ENCODE peak calls at places on chromosome 15, in four cellular contexts. O, T, U and N are unnamed samples.

GRCh38 chr15:59662260-59662659 is 4.9 kb upstream of the GTF2A2 start:
- DNase-seq in T (no peak), O (peak), U (no peak), N (no peak)

GRCh38 chr15:65189102-65189740 is 4.1 kb upstream of the CLPX start:
- DNase-seq in T (peak), O (peak), U (peak), N (no peak)

GRCh38 chr15:68113751-68114150 is 59.6 kb downstream of the PIAS1 start:
- DNase-seq in U (no peak), T (no peak), O (no peak), N (no peak)

GRCh38 chr15:58932791-58933310 is 628 bp downstream of the SLTM start:
- DNase-seq in U (no peak), O (no peak), T (no peak), N (no peak)

GRCh38 chr15:44427756-44428724 is 611 bp downstream of the CTDSPL2 start:
- DNase-seq in O (peak), T (peak), U (peak), N (peak)

GRCh38 chr15:96029172-96029571 is 301.3 kb upstream of the NR2F2 start:
- DNase-seq in T (no peak), O (no peak), U (no peak), N (no peak)

GRCh38 chr15:25800761-25801515 is 62.2 kb downstream of the ATP10A start:
- DNase-seq in O (no peak), T (no peak), U (no peak), N (no peak)

GRCh38 chr15:77634266-77634962 is 1.7 kb upstream of the LINGO1 start:
- DNase-seq in T (peak), U (peak), O (peak), N (no peak)

GRCh38 chr15:97904196-97904572 is 56.3 kb upstream of the ARRDC4 start:
- DNase-seq in U (peak), T (peak), O (peak), N (peak)

GRCh38 chr15:39511915-39512260 is 69.0 kb upstream of the THBS1 start:
- DNase-seq in O (peak), U (no peak), T (peak), N (no peak)

GRCh38 chr15:53072077-53072476 is 281.9 kb upstream of the ONECUT1 start:
- DNase-seq in U (peak), O (peak), T (peak), N (peak)

GRCh38 chr15:29348308-29348914 is 78.8 kb upstream of the NSMCE3 start:
- DNase-seq in T (no peak), O (no peak), U (no peak), N (no peak)

GRCh38 chr15:50906954-50907865 is 1.3 kb upstream of the AP4E1 start:
- DNase-seq in T (peak), O (no peak), U (peak), N (no peak)

GRCh38 chr15:68315035-68315434 is 37.5 kb downstream of the FEM1B start:
- DNase-seq in O (no peak), U (no peak), T (no peak), N (no peak)

GRCh38 chr15:27990411-27991338 is 108.4 kb downstream of the OCA2 start:
- DNase-seq in U (no peak), T (no peak), O (no peak), N (no peak)

GRCh38 chr15:51382787-51383186 is 41.3 kb downstream of the GLDN start:
- DNase-seq in U (peak), O (peak), T (peak), N (no peak)

GRCh38 chr15:81400640-81401236 is 26.7 kb upstream of the TMC3 start:
- DNase-seq in U (peak), O (peak), T (peak), N (peak)

GRCh38 chr15:95765161-95765560 is 565.3 kb upstream of the NR2F2 start:
- DNase-seq in T (no peak), O (no peak), U (no peak), N (no peak)

GRCh38 chr15:61243984-61244593 is 15.0 kb upstream of the RORA start:
- DNase-seq in O (peak), U (no peak), T (no peak), N (no peak)

GRCh38 chr15:70113304-70113700 is 15.6 kb upstream of the TLE3 start:
- DNase-seq in O (no peak), T (no peak), U (no peak), N (no peak)

GRCh38 chr15:79366691-79367090 is 55.8 kb downstream of the TMED3 start:
- DNase-seq in T (no peak), U (no peak), O (no peak), N (no peak)

GRCh38 chr15:51132384-51133139 is 37.9 kb upstream of the TNFAIP8L3 start:
- DNase-seq in T (peak), O (peak), U (peak), N (peak)

GRCh38 chr15:88335074-88335473 is 78.5 kb upstream of the NTRK3 start:
- DNase-seq in U (no peak), T (no peak), O (no peak), N (no peak)

GRCh38 chr15:79091204-79091867 is 756 bp upstream of the RASGRF1 start:
- DNase-seq in O (peak), U (no peak), T (no peak), N (no peak)

GRCh38 chr15:62141643-62142588 is 23.2 kb downstream of the C2CD4B start:
- DNase-seq in U (no peak), O (no peak), T (no peak), N (no peak)

GRCh38 chr15:98505611-98506031 is 142.7 kb upstream of the IGF1R start:
- DNase-seq in T (no peak), U (no peak), O (no peak), N (no peak)

GRCh38 chr15:63843901-63844317 is 10.2 kb upstream of the HERC1 start:
- DNase-seq in O (no peak), T (no peak), U (no peak), N (no peak)

GRCh38 chr15:90552162-90552928 is 22.6 kb downstream of the CRTC3 start:
- DNase-seq in U (no peak), T (no peak), O (peak), N (no peak)

GRCh38 chr15:34650177-34650576 is 66.7 kb upstream of the GOLGA8B start:
- DNase-seq in T (no peak), O (peak), U (no peak), N (peak)

GRCh38 chr15:95987886-95988573 is 342.5 kb upstream of the NR2F2 start:
- DNase-seq in T (no peak), O (no peak), U (no peak), N (no peak)

GRCh38 chr15:43225201-43225949 is 4.6 kb upstream of the EPB42 start:
- DNase-seq in U (peak), O (peak), T (peak), N (no peak)

GRCh38 chr15:71626596-71627088 is 183.7 kb upstream of the NR2E3 start:
- DNase-seq in U (no peak), O (no peak), T (no peak), N (no peak)

GRCh38 chr15:90560229-90560771 is 30.6 kb downstream of the CRTC3 start:
- DNase-seq in T (peak), O (peak), U (no peak), N (peak)

GRCh38 chr15:25422021-25422420 is 16.8 kb downstream of the UBE3A start:
- DNase-seq in U (no peak), O (peak), T (no peak), N (no peak)

GRCh38 chr15:63491979-63492378 is 12.4 kb upstream of the USP3 start:
- DNase-seq in O (peak), U (no peak), T (no peak), N (no peak)

GRCh38 chr15:65246026-65246714 is 34.9 kb upstream of the CILP start:
- DNase-seq in U (no peak), O (no peak), T (peak), N (no peak)

GRCh38 chr15:39363761-39364586 is 216.9 kb upstream of the THBS1 start:
- DNase-seq in O (peak), T (peak), U (no peak), N (peak)

GRCh38 chr15:85865070-85865684 is 70.5 kb upstream of the KLHL25 start:
- DNase-seq in U (peak), O (peak), T (peak), N (peak)

GRCh38 chr15:88654430-88655102 is 15.8 kb downstream of the ISG20 start:
- DNase-seq in T (no peak), O (no peak), U (no peak), N (no peak)

GRCh38 chr15:19973718-19974117 is 567.9 kb downstream of the GOLGA6L6 start:
- DNase-seq in T (no peak), O (no peak), U (no peak), N (no peak)
- TF ChIP-seq CTCF in T (peak), O (no peak), U (no peak), N (no peak)

DNA sequence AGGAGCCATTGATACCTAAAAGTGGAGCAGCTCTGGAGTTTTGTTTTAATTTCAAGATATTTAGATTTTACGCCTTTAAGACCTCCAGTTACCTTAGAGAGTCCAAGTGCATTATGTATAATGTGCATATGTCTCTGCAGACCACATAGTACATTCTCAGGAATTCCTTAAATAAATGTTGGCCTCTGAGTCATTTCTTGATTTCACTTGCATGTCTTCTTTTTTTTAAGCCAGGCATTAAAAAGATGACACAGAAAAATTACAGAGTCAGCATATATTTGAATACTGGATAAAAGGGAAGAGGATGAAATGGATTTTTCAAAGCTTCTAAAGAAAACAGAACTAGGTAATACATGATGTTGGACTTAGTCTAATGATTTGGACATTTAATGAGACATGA is 125.2 kb downstream of the TMCO5A start:
- DNase-seq in U (no peak), T (peak), O (peak), N (no peak)
- TF ChIP-seq CTCF in U (no peak), T (no peak), O (no peak), N (no peak)

DNA sequence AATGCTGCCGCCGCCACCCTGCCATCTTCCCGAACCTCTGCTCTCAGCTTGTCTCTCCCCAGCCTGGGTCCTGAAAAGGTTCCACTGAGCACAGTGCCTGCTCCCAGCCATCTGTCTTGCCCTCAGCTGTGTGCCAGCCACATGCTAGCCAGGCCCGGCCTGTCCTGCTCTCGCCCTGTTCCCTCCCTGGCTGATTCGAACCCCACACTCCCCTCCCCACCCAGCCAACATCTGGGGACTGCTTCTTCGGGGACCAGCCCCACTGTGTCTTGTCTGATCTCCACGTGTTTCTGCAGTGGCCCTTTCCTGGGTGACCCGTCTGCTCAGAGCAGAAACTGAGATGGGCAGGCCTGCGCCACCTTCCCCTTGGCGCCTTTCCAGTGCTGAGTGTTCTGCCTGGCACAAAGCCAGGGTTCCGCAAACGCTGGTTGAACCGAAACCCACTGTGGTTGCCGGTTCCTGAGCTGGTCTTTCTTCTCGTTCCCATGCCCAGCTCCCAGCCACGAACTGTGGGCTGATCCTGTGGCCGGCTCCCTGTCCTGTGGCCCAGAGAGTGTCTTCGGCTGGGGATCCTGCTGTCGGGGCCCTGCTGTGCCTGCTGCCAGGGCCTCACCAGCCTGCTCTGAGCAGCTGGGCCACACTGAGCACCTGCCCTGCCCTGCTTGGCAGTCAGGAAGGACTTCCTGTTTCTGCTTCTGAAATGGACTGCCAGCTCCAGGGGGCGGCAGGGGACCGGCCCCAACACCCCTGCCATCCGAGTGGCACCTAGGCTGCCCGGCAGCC is 62.7 kb upstream of the KLF13 start:
- DNase-seq in O (no peak), T (peak), U (peak), N (no peak)
- TF ChIP-seq CTCF in O (no peak), T (no peak), U (peak), N (no peak)

GRCh38 chr15:75925440-75925839 is 21.8 kb downstream of the FBXO22 start:
- DNase-seq in T (no peak), O (no peak), U (peak), N (no peak)

GRCh38 chr15:75929799-75930565 is 26.3 kb downstream of the FBXO22 start:
- DNase-seq in T (no peak), O (no peak), U (no peak), N (no peak)

GRCh38 chr15:75930866-75931265 is 27.2 kb downstream of the FBXO22 start:
- DNase-seq in O (no peak), U (no peak), T (no peak), N (no peak)

GRCh38 chr15:75927601-75928000 is 23.9 kb downstream of the FBXO22 start:
- DNase-seq in T (no peak), O (no peak), U (no peak), N (no peak)

DNA sequence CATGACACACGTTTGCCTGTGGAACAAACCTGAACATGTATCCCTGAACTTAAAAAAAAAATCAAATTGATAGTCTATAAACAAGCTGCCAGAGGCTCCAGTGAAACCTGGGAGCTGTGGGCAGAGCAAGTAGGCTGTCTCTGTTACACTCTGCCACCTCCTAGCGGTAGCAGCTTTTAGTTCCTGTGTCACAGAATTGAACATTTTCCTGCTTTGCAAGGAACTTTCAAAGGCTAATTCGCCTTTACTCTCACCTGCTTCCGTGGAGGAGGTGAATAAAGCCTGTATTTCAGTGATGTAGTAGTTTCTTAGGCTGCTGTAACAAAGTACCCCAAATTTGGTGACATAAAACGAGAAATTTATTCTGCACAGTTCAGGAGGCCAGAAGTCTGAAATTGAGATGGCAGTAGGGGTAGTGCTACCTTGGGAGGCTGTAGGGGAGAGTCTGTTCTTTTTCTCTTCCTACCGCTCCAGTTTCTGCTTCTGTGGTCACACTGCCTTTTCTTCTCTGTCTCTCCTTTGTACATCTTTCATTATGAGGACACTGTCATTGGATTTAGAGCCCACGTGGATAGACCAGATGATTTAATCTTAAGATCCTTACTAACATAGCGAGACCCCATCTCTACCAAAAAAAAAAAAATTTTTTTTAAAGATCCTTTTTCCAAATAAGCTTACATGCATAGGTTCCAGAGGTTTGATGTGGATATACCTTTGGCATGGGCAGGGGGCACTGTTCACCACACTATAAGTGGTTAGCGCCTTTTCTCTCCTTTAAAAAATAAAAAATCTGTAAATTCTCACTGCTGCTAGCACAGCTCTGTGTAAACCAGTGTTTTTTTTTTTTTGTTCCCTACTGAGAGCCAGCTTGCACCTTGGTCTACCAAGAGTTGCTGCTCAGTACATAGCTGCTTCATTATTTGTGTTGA is 25.3 kb downstream of the FBXO22 start:
- DNase-seq in O (no peak), T (peak), U (peak), N (no peak)
- TF ChIP-seq CTCF in O (peak), T (peak), U (peak), N (peak)

GRCh38 chr15:55564347-55565145 is 23.6 kb downstream of the PYGO1 start:
- DNase-seq in U (no peak), T (no peak), O (no peak), N (no peak)
- TF ChIP-seq CTCF in U (no peak), T (peak), O (peak), N (peak)

DNA sequence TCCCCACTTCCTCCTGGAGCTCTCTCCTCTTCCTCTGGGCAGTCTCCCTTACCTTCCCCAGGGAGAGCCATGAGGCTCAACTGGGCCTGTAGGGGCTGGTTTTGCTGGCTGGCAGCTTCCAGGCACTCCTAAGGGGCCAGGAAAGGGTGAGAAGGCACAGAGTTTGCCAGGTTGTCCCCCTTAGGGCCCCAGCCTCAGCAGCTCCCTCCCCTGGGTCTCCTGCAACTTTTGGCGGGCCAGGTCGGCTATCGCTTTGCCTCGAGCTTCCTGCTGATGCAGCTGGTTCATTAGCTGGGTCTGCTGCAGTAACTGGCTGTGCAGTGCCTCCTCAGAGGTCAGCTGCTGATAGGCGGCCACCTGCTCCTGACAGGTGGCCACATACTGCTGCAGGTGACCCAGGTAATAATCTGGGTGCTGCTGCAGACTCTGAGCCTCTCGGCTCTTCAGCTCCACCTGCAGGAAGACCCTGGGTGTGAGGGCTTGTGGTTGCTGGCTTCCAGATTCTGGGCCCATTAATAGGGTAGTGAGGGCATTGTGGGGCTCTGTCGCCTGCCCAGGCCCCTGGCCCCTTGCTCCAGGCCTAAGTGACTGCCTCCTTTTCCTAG is 29.7 kb upstream of the OR4F6 start:
- DNase-seq in U (peak), O (no peak), T (peak), N (no peak)
- TF ChIP-seq CTCF in U (peak), O (peak), T (peak), N (peak)